ENCODE peak calls at places on chromosomes 11 and 22, in five cellular contexts. G, O, Q, V and M are unnamed samples.

GRCh38 chr22:25482091-25482760 is 82.2 kb upstream of the GRK3 start:
- DNase-seq in O (no peak), Q (no peak), G (peak), V (no peak), M (no peak)

GRCh38 chr22:30460147-30460546 is 11.7 kb downstream of the SEC14L3 start:
- DNase-seq in G (peak), O (no peak), Q (no peak), V (no peak), M (no peak)

GRCh38 chr11:2719831-2720603 is 20.2 kb upstream of the KCNQ1OT1 start:
- DNase-seq in V (no peak), O (no peak), Q (no peak), G (no peak), M (no peak)

GRCh38 chr11:123047947-123048293 is 14.0 kb downstream of the HSPA8 start:
- DNase-seq in Q (no peak), V (no peak), O (no peak), G (no peak), M (no peak)

GRCh38 chr22:48431536-48432315 is 1395.9 kb downstream of the BRD1 start:
- DNase-seq in G (no peak), Q (no peak), O (no peak), V (no peak), M (no peak)

GRCh38 chr22:44406581-44407403 is 91.2 kb downstream of the RTL6 start:
- DNase-seq in O (no peak), V (no peak), Q (peak), G (no peak), M (no peak)

GRCh38 chr11:6523253-6523652 is 26.2 kb downstream of the DNHD1 start:
- DNase-seq in G (no peak), O (no peak), V (peak), Q (peak), M (no peak)

GRCh38 chr11:1842149-1843097 is 3.6 kb downstream of the TNNI2 start:
- DNase-seq in G (no peak), Q (no peak), O (no peak), V (no peak), M (no peak)

GRCh38 chr11:49995559-49995958 is 13.2 kb upstream of the OR4C12 start:
- DNase-seq in Q (peak), G (peak), O (peak), V (peak), M (no peak)

GRCh38 chr11:29024386-29024785 is 916.2 kb downstream of the METTL15 start:
- DNase-seq in G (no peak), Q (no peak), V (no peak), O (no peak), M (no peak)

GRCh38 chr11:10066441-10066840 is 227.6 kb downstream of the SBF2 start:
- DNase-seq in G (no peak), V (no peak), O (no peak), Q (no peak), M (no peak)

GRCh38 chr22:48901324-48901723 is 926.3 kb downstream of the BRD1 start:
- DNase-seq in O (no peak), G (no peak), V (no peak), Q (no peak), M (no peak)

GRCh38 chr22:46546466-46547178 is 9.2 kb upstream of the CELSR1 start:
- DNase-seq in O (no peak), V (no peak), G (no peak), Q (peak), M (no peak)

GRCh38 chr22:46979506-46979905 is 217.1 kb downstream of the TBC1D22A start:
- DNase-seq in O (no peak), Q (no peak), G (no peak), V (no peak), M (no peak)

GRCh38 chr11:9344046-9344680 is 29.8 kb upstream of the TMEM41B start:
- DNase-seq in O (no peak), V (no peak), Q (no peak), G (no peak), M (peak)

GRCh38 chr11:83493918-83494317 is 207.8 kb upstream of the CCDC90B start:
- DNase-seq in V (no peak), Q (no peak), O (no peak), G (no peak), M (no peak)

GRCh38 chr11:548700-549603 is 11.6 kb downstream of the LMNTD2 start:
- DNase-seq in Q (peak), V (no peak), O (no peak), G (no peak), M (no peak)

GRCh38 chr11:65432686-65433582 is 10.3 kb downstream of the NEAT1 start:
- DNase-seq in O (no peak), Q (peak), G (peak), V (peak), M (no peak)

GRCh38 chr11:69352715-69353325 is 58.9 kb downstream of the MYEOV start:
- DNase-seq in Q (peak), V (peak), O (no peak), G (peak), M (no peak)

GRCh38 chr11:5922749-5923426 is 19.2 kb upstream of the OR56A3 start:
- DNase-seq in V (peak), Q (peak), G (no peak), O (no peak), M (no peak)

GRCh38 chr11:285894-286220 is 3.1 kb upstream of the PGGHG start:
- DNase-seq in V (no peak), G (no peak), O (no peak), Q (no peak), M (no peak)

GRCh38 chr22:17893900-17894299 is 119.6 kb upstream of the BID start:
- DNase-seq in G (no peak), Q (no peak), O (no peak), V (no peak), M (no peak)

GRCh38 chr11:3894128-3894731 is 38.8 kb downstream of the STIM1 start:
- DNase-seq in V (no peak), O (no peak), Q (no peak), G (no peak), M (no peak)

GRCh38 chr11:33733978-33734377 is 2.2 kb downstream of the CD59 start:
- DNase-seq in O (no peak), Q (peak), G (no peak), V (no peak), M (no peak)

GRCh38 chr11:72683782-72684200 is 9.6 kb upstream of the PDE2A start:
- DNase-seq in V (peak), Q (peak), O (peak), G (peak), M (peak)

GRCh38 chr11:64643258-64643881 is 52.4 kb downstream of the SLC22A12 start:
- DNase-seq in O (no peak), G (peak), Q (no peak), V (no peak), M (no peak)

GRCh38 chr22:46731246-46732040 is 6.6 kb downstream of the CERK start:
- DNase-seq in O (no peak), Q (peak), V (no peak), G (peak), M (peak)

GRCh38 chr22:23533328-23533762 is 46.7 kb downstream of the IGLL1 start:
- DNase-seq in O (peak), G (peak), Q (peak), V (peak), M (peak)

GRCh38 chr11:22466809-22467208 is 128.6 kb downstream of the SLC17A6 start:
- DNase-seq in Q (peak), V (peak), O (no peak), G (no peak), M (peak)

GRCh38 chr11:35619030-35619753 is 932 bp downstream of the FJX1 start:
- DNase-seq in Q (peak), O (peak), V (peak), G (peak), M (peak)

GRCh38 chr11:81192516-81192915 is 1541.1 kb downstream of the FAM181B start:
- DNase-seq in G (no peak), V (no peak), O (no peak), Q (peak), M (no peak)